ENCODE peak calls at places on chromosomes 7 and 10, in ten cellular contexts. U is retina; M is gastrocnemius medialis; C is left ventricle myocardium inferior; V is C1 segment of cervical spinal cord; L is activated CD8-positive, alpha-beta memory T cell treated with anti-CD3 and anti-CD28 coated beads for 24 hours; F is Daoy; K is T1000; W is activated T-cell treated with anti-CD3 and anti-CD28 coated beads for 1 hour; S is neuronal stem cell. T is an unnamed sample.

GRCh38 chr7:47472444-47473157 is 109.3 kb downstream of the TNS3 start:
- DNase-seq in U (no peak), M (no peak), W (no peak), V (no peak), F (no peak), C (no peak), L (no peak), S (no peak), K (no peak), T (no peak)

GRCh38 chr7:99102809-99103690 is 40.9 kb downstream of the SMURF1 start:
- DNase-seq in L (no peak), W (no peak), M (no peak), K (no peak), S (no peak), U (no peak), V (no peak), F (peak), C (no peak), T (no peak)

GRCh38 chr7:3861941-3862340 is 560.9 kb downstream of the SDK1 start:
- DNase-seq in S (no peak), F (peak), W (no peak), L (no peak), M (peak), U (no peak), V (no peak), C (no peak), K (no peak), T (no peak)

GRCh38 chr7:80439894-80440811 is 71.7 kb downstream of the GNAT3 start:
- DNase-seq in C (no peak), W (no peak), M (no peak), V (no peak), U (no peak), L (no peak), K (peak), F (peak), S (no peak), T (no peak)

GRCh38 chr10:125133706-125134482 is 26.5 kb downstream of the CTBP2 start:
- DNase-seq in L (no peak), F (no peak), S (no peak), M (peak), U (peak), V (no peak), C (no peak), W (no peak), K (no peak), T (no peak)

GRCh38 chr7:29375641-29376562 is 181.3 kb downstream of the CHN2 start:
- DNase-seq in U (no peak), V (no peak), S (no peak), C (no peak), W (no peak), M (no peak), F (peak), L (no peak), K (peak), T (no peak)

GRCh38 chr7:92448185-92448747 is 984 bp downstream of the GATAD1 start:
- DNase-seq in C (peak), U (peak), M (peak), F (peak), L (peak), S (no peak), K (no peak), W (peak), V (peak), T (no peak)

GRCh38 chr7:132066776-132067175 is 509.5 kb downstream of the PLXNA4 start:
- DNase-seq in W (no peak), U (no peak), C (peak), S (no peak), M (peak), V (no peak), K (no peak), F (peak), L (no peak), T (no peak)

GRCh38 chr7:136890379-136890778 is 21.9 kb downstream of the CHRM2 start:
- DNase-seq in V (no peak), C (no peak), L (no peak), W (no peak), M (no peak), F (peak), U (no peak), K (no peak), S (no peak), T (peak)

GRCh38 chr7:119197872-119198527 is 973.5 kb downstream of the ANKRD7 start:
- DNase-seq in F (peak), K (no peak), V (no peak), L (no peak), U (peak), M (no peak), C (no peak), W (no peak), S (peak), T (peak)

GRCh38 chr10:16904049-16904448 is 86.8 kb upstream of the RSU1 start:
- DNase-seq in L (no peak), K (no peak), V (no peak), U (no peak), F (no peak), M (no peak), C (no peak), S (no peak), W (no peak), T (no peak)

GRCh38 chr10:102322914-102323313 is 72.6 kb upstream of the NFKB2 start:
- DNase-seq in M (no peak), S (no peak), L (no peak), W (peak), F (no peak), K (no peak), U (no peak), V (no peak), C (no peak), T (no peak)

GRCh38 chr10:6074489-6075301 is 12.5 kb upstream of the IL2RA start:
- DNase-seq in F (no peak), V (no peak), M (no peak), C (no peak), K (no peak), U (no peak), W (no peak), S (no peak), L (peak), T (no peak)